ENCODE peak calls at places on chromosomes 7 and 10, in four cellular contexts. D, A, K and L are unnamed samples.

GRCh38 chr10:132464256-132465192 is 67.5 kb downstream of the PWWP2B start:
- DNase-seq in D (no peak), A (no peak), K (no peak), L (no peak)

GRCh38 chr7:36563706-36564325 is 160.5 kb downstream of the AOAH start:
- DNase-seq in D (no peak), A (peak), K (no peak), L (no peak)

GRCh38 chr10:84333864-84334451 is 5.6 kb downstream of the CCSER2 start:
- DNase-seq in D (no peak), A (peak), K (no peak), L (no peak)

GRCh38 chr7:122762071-122762470 is 59.3 kb upstream of the RNF148 start:
- DNase-seq in D (no peak), A (no peak), K (no peak), L (no peak)

GRCh38 chr10:130757271-130757670 is 554.2 kb downstream of the TCERG1L start:
- DNase-seq in D (no peak), A (no peak), K (no peak), L (no peak)

GRCh38 chr7:41817386-41817785 is 114.5 kb upstream of the INHBA start:
- DNase-seq in D (no peak), A (peak), K (no peak), L (no peak)

GRCh38 chr10:82757907-82758306 is 882.9 kb downstream of the NRG3 start:
- DNase-seq in D (no peak), A (no peak), K (no peak), L (no peak)

GRCh38 chr10:100009793-100010676 is at the start of gene DNMBP:
- DNase-seq in D (peak), A (peak), K (peak), L (peak)

GRCh38 chr10:23070819-23071218 is 24.6 kb upstream of the MSRB2 start:
- DNase-seq in D (no peak), A (no peak), K (no peak), L (no peak)

GRCh38 chr7:76089865-76090495 is 42.1 kb downstream of the MDH2 start:
- DNase-seq in D (no peak), A (no peak), K (no peak), L (no peak)

GRCh38 chr10:71294091-71294561 is 24.9 kb upstream of the SLC29A3 start:
- DNase-seq in D (no peak), A (no peak), K (no peak), L (no peak)

GRCh38 chr7:69814421-69814962 is 216.2 kb downstream of the AUTS2 start:
- DNase-seq in D (no peak), A (no peak), K (no peak), L (no peak)

GRCh38 chr10:4384254-4384653 is 441.8 kb upstream of the AKR1E2 start:
- DNase-seq in D (no peak), A (peak), K (no peak), L (no peak)

GRCh38 chr7:78576196-78576595 is 777.6 kb downstream of the PHTF2 start:
- DNase-seq in D (no peak), A (peak), K (no peak), L (no peak)

GRCh38 chr10:3484306-3485187 is 300.5 kb downstream of the KLF6 start:
- DNase-seq in D (no peak), A (peak), K (no peak), L (no peak)

GRCh38 chr7:152313879-152314604 is 121.8 kb downstream of the KMT2C start:
- DNase-seq in D (no peak), A (peak), K (peak), L (peak)

GRCh38 chr10:102580230-102580629 is 64.0 kb upstream of the TRIM8 start:
- DNase-seq in D (no peak), A (peak), K (no peak), L (no peak)

GRCh38 chr7:151078233-151079040 is 2.2 kb downstream of the FASTK start:
- DNase-seq in D (no peak), A (no peak), K (no peak), L (no peak)

GRCh38 chr7:151075978-151076426 is 4.6 kb downstream of the FASTK start:
- DNase-seq in D (no peak), A (no peak), K (no peak), L (no peak)

GRCh38 chr7:151077705-151078232 is 2.8 kb downstream of the FASTK start:
- DNase-seq in D (no peak), A (no peak), K (no peak), L (no peak)

GRCh38 chr7:151075662-151075971 is 5.0 kb downstream of the FASTK start:
- DNase-seq in D (no peak), A (no peak), K (no peak), L (no peak)

GRCh38 chr7:151076863-151077704 is 3.5 kb downstream of the FASTK start:
- DNase-seq in D (peak), A (no peak), K (peak), L (no peak)
- H3K27ac ChIP-seq in D (no peak), A (no peak), K (no peak), L (peak)

GRCh38 chr7:117116221-117116620 is 162.9 kb downstream of the ST7 start:
- DNase-seq in D (no peak), A (no peak), K (no peak), L (no peak)

GRCh38 chr7:117117172-117117571 is 163.9 kb downstream of the ST7 start:
- DNase-seq in D (no peak), A (no peak), K (no peak), L (no peak)

GRCh38 chr7:117118579-117119180 is 165.4 kb downstream of the ST7 start:
- DNase-seq in D (no peak), A (no peak), K (no peak), L (no peak)

GRCh38 chr7:117122536-117122935 is 169.2 kb downstream of the ST7 start:
- DNase-seq in D (no peak), A (no peak), K (no peak), L (no peak)

DNA sequence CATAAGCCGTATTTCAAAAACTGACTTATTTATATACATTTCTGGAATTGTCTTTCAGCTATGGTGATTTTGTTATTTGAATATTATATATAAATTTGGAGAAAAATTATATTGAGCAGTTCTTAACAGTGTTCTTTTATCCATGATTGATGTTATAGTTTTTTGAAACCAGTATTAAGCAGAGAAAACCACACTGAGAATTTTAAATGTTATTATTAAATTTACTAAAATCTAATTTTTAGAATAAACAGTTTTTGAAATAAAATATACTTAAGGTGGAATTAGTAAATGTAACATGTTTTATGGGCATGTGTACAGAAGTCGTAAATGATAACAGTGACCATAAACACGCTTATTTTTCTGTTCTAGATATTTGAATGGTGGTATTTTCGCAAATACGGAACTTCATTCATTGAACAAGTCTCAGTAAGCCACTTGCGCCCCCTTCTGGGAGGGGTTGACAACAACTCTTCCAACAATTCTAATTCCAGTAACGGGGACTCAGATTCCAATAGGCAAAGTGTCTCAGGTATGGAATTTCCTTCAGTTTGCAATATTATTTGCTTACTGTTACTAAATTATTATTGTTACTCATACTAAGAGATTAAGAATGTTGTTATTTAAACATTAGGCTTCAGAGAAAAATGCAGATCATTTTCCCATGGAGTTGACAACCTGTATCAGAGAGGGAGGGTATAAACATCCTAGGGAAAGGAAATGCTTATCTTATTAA is 166.1 kb downstream of the ST7 start:
- DNase-seq in D (peak), A (peak), K (no peak), L (peak)
- TF ChIP-seq RAD21 in D (peak), A (peak), K (peak), L (peak)

GRCh38 chr10:92207061-92207460 is 83.8 kb downstream of the CPEB3 start:
- DNase-seq in D (no peak), A (no peak), K (no peak), L (no peak)

GRCh38 chr10:92218569-92218968 is 72.3 kb downstream of the CPEB3 start:
- DNase-seq in D (no peak), A (no peak), K (no peak), L (no peak)

GRCh38 chr10:92208736-92209135 is 82.1 kb downstream of the CPEB3 start:
- DNase-seq in D (no peak), A (peak), K (no peak), L (no peak)

DNA sequence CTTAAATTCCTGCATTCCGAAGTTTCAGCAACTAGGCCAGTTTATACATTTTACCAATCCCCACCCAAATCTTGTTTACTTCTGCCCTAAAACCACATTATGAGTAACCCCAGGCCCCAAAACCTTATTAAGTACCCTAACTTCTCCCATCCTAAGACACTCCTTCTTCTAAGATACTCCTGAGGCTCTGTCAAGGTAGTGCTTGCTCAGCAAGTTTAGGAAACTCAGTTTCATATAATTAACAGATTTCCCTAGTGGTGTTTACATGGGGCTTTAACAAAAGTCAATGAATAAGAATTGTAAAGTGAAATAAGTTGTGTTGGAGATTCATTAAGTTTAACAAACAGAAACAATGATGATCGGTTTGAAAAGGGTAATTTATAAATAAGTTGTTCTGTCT is 77.8 kb downstream of the CPEB3 start:
- DNase-seq in D (no peak), A (no peak), K (no peak), L (no peak)
- H3K27ac ChIP-seq in D (no peak), A (no peak), K (no peak), L (no peak)

GRCh38 chr10:49594594-49594993 is 15.5 kb upstream of the SLC18A3 start:
- DNase-seq in D (peak), A (peak), K (peak), L (peak)
- TF ChIP-seq RAD21 in D (peak), A (peak), K (peak), L (peak)

GRCh38 chr7:150458756-150459155 is 8.3 kb downstream of the GIMAP8 start:
- DNase-seq in D (no peak), A (no peak), K (no peak), L (no peak)

GRCh38 chr7:150458235-150458634 is 7.8 kb downstream of the GIMAP8 start:
- DNase-seq in D (no peak), A (no peak), K (no peak), L (no peak)

GRCh38 chr7:150463461-150463860 is 13.0 kb downstream of the GIMAP8 start:
- DNase-seq in D (no peak), A (no peak), K (no peak), L (no peak)

GRCh38 chr7:150462413-150462812 is 12.0 kb downstream of the GIMAP8 start:
- DNase-seq in D (no peak), A (no peak), K (no peak), L (no peak)

DNA sequence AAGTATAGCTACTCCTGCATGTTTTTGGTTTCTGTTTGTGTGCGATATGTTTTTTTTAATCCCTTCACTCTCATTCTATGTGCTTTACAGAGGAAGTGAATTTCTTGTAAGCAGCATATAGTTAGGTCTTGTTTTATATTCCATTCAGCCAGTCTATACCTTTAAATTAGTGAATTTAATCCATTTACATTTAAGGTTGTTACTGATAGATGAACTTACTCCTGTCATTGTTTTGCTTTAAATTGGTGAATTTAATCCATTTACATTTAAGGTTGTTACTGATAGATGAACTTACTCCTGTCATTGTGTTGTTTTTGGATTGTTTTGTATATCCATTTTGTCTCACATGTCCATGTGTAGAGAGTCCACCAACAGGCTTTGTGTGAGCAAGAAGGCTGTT is 11.1 kb downstream of the GIMAP8 start:
- DNase-seq in D (no peak), A (no peak), K (no peak), L (no peak)
- H3K27ac ChIP-seq in D (no peak), A (no peak), K (no peak), L (no peak)

DNA sequence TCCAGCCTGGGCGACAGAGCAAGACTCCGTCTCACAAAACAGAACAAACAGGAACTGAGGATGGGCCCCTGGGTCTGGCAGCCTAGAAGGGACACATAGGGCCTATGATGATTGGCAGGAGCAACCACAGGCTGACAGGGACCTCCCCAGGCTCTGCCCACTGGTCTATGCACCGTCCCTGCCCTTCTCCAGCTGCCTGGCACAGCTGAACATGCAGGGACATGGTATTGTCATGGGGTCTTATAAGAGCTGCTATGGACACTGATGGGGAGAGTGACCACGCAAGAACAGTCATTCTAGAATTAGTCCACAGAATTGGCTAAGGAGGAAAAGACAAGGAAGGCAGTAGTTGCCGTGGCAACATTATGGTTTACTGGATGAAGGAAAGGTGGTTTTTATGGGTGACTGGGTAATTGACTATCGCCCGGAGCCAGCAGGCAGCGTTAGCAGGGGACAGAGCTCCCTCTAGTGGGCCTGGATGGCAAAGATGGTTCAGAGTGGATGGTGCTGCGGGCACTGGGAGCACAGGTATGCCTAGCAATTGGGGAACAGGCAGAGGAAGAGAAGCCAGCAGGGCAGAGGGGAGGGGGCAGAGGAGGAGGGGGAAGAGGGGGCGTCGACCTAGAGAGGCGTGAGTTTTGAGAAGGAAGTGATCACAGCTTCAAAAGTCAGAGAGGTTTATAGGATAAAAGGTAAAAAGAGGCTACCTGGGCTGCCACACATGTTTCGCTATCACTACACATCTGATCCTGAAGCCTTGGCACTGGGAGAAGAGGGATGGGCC is 7.8 kb upstream of the TRIM56 start:
- DNase-seq in D (peak), A (peak), K (peak), L (peak)
- TF ChIP-seq RAD21 in D (peak), A (peak), K (peak), L (peak)

GRCh38 chr7:116585967-116586366 is 61.1 kb downstream of the CAV1 start:
- DNase-seq in D (no peak), A (no peak), K (no peak), L (no peak)

GRCh38 chr7:116582806-116583444 is 58.1 kb downstream of the CAV1 start:
- DNase-seq in D (no peak), A (peak), K (no peak), L (no peak)

GRCh38 chr7:116585392-116585791 is 60.6 kb downstream of the CAV1 start:
- DNase-seq in D (no peak), A (no peak), K (no peak), L (no peak)

GRCh38 chr7:116583653-116584052 is 58.8 kb downstream of the CAV1 start:
- DNase-seq in D (no peak), A (no peak), K (no peak), L (no peak)

GRCh38 chr7:116584721-116585120 is 59.9 kb downstream of the CAV1 start:
- DNase-seq in D (no peak), A (no peak), K (no peak), L (no peak)
- H3K27ac ChIP-seq in D (no peak), A (no peak), K (no peak), L (no peak)